ENCODE peak calls at places on chromosomes 2 and 18, in five cellular contexts. One of them, this sample, is unnamed.

GRCh38 chr18:70333757-70334156 is 44.9 kb downstream of the SOCS6 start:
- DNase-seq in T-helper 9 cell: no peak
- DNase-seq in AG09319: peak
- DNase-seq in NCI-H510A treated with DMSO at 0.1 percent for 48 hours: no peak
- DNase-seq in fibroblast of lung: peak
- DNase-seq in this sample: no peak

GRCh38 chr2:234292205-234292954 is 204.5 kb downstream of the ARL4C start:
- DNase-seq in NCI-H510A treated with DMSO at 0.1 percent for 48 hours: no peak
- DNase-seq in AG09319: no peak
- DNase-seq in fibroblast of lung: peak
- DNase-seq in T-helper 9 cell: peak
- DNase-seq in this sample: peak

GRCh38 chr2:65161551-65162100 is 31.7 kb upstream of the RAB1A start:
- DNase-seq in NCI-H510A treated with DMSO at 0.1 percent for 48 hours: no peak
- DNase-seq in fibroblast of lung: no peak
- DNase-seq in T-helper 9 cell: no peak
- DNase-seq in AG09319: no peak
- DNase-seq in this sample: no peak

GRCh38 chr18:11096839-11097750 is 52.3 kb downstream of the PIEZO2 start:
- DNase-seq in fibroblast of lung: no peak
- DNase-seq in T-helper 9 cell: no peak
- DNase-seq in AG09319: no peak
- DNase-seq in NCI-H510A treated with DMSO at 0.1 percent for 48 hours: no peak
- DNase-seq in this sample: no peak

GRCh38 chr18:48660346-48661228 is 121.8 kb downstream of the CTIF start:
- DNase-seq in NCI-H510A treated with DMSO at 0.1 percent for 48 hours: no peak
- DNase-seq in fibroblast of lung: no peak
- DNase-seq in T-helper 9 cell: no peak
- DNase-seq in AG09319: no peak
- DNase-seq in this sample: no peak

GRCh38 chr18:12394428-12394827 is 13.3 kb upstream of the PRELID3A start:
- DNase-seq in fibroblast of lung: no peak
- DNase-seq in NCI-H510A treated with DMSO at 0.1 percent for 48 hours: peak
- DNase-seq in T-helper 9 cell: no peak
- DNase-seq in AG09319: no peak
- DNase-seq in this sample: no peak

GRCh38 chr18:55206941-55207340 is 247.7 kb upstream of the CCDC68 start:
- DNase-seq in T-helper 9 cell: no peak
- DNase-seq in AG09319: no peak
- DNase-seq in fibroblast of lung: peak
- DNase-seq in NCI-H510A treated with DMSO at 0.1 percent for 48 hours: no peak
- DNase-seq in this sample: no peak

GRCh38 chr18:46601338-46601908 is 55.6 kb downstream of the LOXHD1 start:
- DNase-seq in NCI-H510A treated with DMSO at 0.1 percent for 48 hours: no peak
- DNase-seq in T-helper 9 cell: no peak
- DNase-seq in fibroblast of lung: no peak
- DNase-seq in AG09319: no peak
- DNase-seq in this sample: no peak

GRCh38 chr2:160406591-160407392 is 86.8 kb downstream of the RBMS1 start:
- DNase-seq in fibroblast of lung: peak
- DNase-seq in NCI-H510A treated with DMSO at 0.1 percent for 48 hours: peak
- DNase-seq in T-helper 9 cell: peak
- DNase-seq in AG09319: no peak
- DNase-seq in this sample: peak

GRCh38 chr2:65443509-65444200 is 11.3 kb upstream of the SPRED2 start:
- DNase-seq in AG09319: no peak
- DNase-seq in T-helper 9 cell: no peak
- DNase-seq in fibroblast of lung: no peak
- DNase-seq in NCI-H510A treated with DMSO at 0.1 percent for 48 hours: no peak
- DNase-seq in this sample: no peak

GRCh38 chr18:6683112-6683876 is 46.2 kb upstream of the ARHGAP28 start:
- DNase-seq in fibroblast of lung: no peak
- DNase-seq in T-helper 9 cell: no peak
- DNase-seq in NCI-H510A treated with DMSO at 0.1 percent for 48 hours: no peak
- DNase-seq in AG09319: no peak
- DNase-seq in this sample: no peak

GRCh38 chr2:202609381-202610145 is 25.2 kb upstream of the FAM117B start:
- DNase-seq in NCI-H510A treated with DMSO at 0.1 percent for 48 hours: no peak
- DNase-seq in AG09319: no peak
- DNase-seq in fibroblast of lung: no peak
- DNase-seq in T-helper 9 cell: no peak
- DNase-seq in this sample: no peak

GRCh38 chr18:55779461-55779710 is 191.4 kb upstream of the TCF4 start:
- DNase-seq in fibroblast of lung: no peak
- DNase-seq in AG09319: no peak
- DNase-seq in T-helper 9 cell: no peak
- DNase-seq in NCI-H510A treated with DMSO at 0.1 percent for 48 hours: no peak
- DNase-seq in this sample: no peak

GRCh38 chr18:69400976-69401474 is 337 bp downstream of the DOK6 start:
- DNase-seq in NCI-H510A treated with DMSO at 0.1 percent for 48 hours: peak
- DNase-seq in T-helper 9 cell: no peak
- DNase-seq in fibroblast of lung: peak
- DNase-seq in AG09319: no peak
- DNase-seq in this sample: no peak

GRCh38 chr18:48490641-48491040 is 48.2 kb upstream of the CTIF start:
- DNase-seq in fibroblast of lung: peak
- DNase-seq in T-helper 9 cell: no peak
- DNase-seq in AG09319: no peak
- DNase-seq in NCI-H510A treated with DMSO at 0.1 percent for 48 hours: no peak
- DNase-seq in this sample: no peak

GRCh38 chr2:234256516-234256915 is 206.0 kb downstream of the SPP2 start:
- DNase-seq in fibroblast of lung: no peak
- DNase-seq in NCI-H510A treated with DMSO at 0.1 percent for 48 hours: no peak
- DNase-seq in AG09319: no peak
- DNase-seq in T-helper 9 cell: no peak
- DNase-seq in this sample: no peak

GRCh38 chr18:79791141-79791972 is 6.4 kb upstream of the KCNG2 start:
- DNase-seq in fibroblast of lung: peak
- DNase-seq in NCI-H510A treated with DMSO at 0.1 percent for 48 hours: no peak
- DNase-seq in AG09319: peak
- DNase-seq in T-helper 9 cell: no peak
- DNase-seq in this sample: no peak

GRCh38 chr18:59900222-59901128 is 679 bp downstream of the PMAIP1 start:
- DNase-seq in NCI-H510A treated with DMSO at 0.1 percent for 48 hours: peak
- DNase-seq in fibroblast of lung: peak
- DNase-seq in AG09319: no peak
- DNase-seq in T-helper 9 cell: peak
- DNase-seq in this sample: peak

GRCh38 chr18:395481-396250 is 104.8 kb downstream of the COLEC12 start:
- DNase-seq in AG09319: peak
- DNase-seq in NCI-H510A treated with DMSO at 0.1 percent for 48 hours: no peak
- DNase-seq in fibroblast of lung: peak
- DNase-seq in T-helper 9 cell: no peak
- DNase-seq in this sample: no peak

GRCh38 chr2:168346725-168347477 is 99.5 kb upstream of the STK39 start:
- DNase-seq in AG09319: peak
- DNase-seq in fibroblast of lung: peak
- DNase-seq in NCI-H510A treated with DMSO at 0.1 percent for 48 hours: peak
- DNase-seq in T-helper 9 cell: peak
- DNase-seq in this sample: peak

GRCh38 chr2:24831736-24832421 is 38.7 kb downstream of the CENPO start:
- DNase-seq in NCI-H510A treated with DMSO at 0.1 percent for 48 hours: no peak
- DNase-seq in fibroblast of lung: no peak
- DNase-seq in AG09319: no peak
- DNase-seq in T-helper 9 cell: no peak
- DNase-seq in this sample: no peak

GRCh38 chr2:105858868-105859693 is 114.4 kb downstream of the NCK2 start:
- DNase-seq in fibroblast of lung: no peak
- DNase-seq in AG09319: no peak
- DNase-seq in T-helper 9 cell: no peak
- DNase-seq in NCI-H510A treated with DMSO at 0.1 percent for 48 hours: no peak
- DNase-seq in this sample: no peak

GRCh38 chr18:2917255-2918047 is 70.6 kb downstream of the EMILIN2 start:
- DNase-seq in fibroblast of lung: no peak
- DNase-seq in NCI-H510A treated with DMSO at 0.1 percent for 48 hours: peak
- DNase-seq in T-helper 9 cell: no peak
- DNase-seq in AG09319: no peak
- DNase-seq in this sample: no peak

GRCh38 chr2:191245869-191246531 is 796 bp downstream of the MYO1B start:
- DNase-seq in NCI-H510A treated with DMSO at 0.1 percent for 48 hours: peak
- DNase-seq in AG09319: no peak
- DNase-seq in T-helper 9 cell: peak
- DNase-seq in fibroblast of lung: peak
- DNase-seq in this sample: no peak

GRCh38 chr2:31674446-31674845 is 93.7 kb upstream of the SRD5A2 start:
- DNase-seq in NCI-H510A treated with DMSO at 0.1 percent for 48 hours: no peak
- DNase-seq in fibroblast of lung: no peak
- DNase-seq in AG09319: no peak
- DNase-seq in T-helper 9 cell: no peak
- DNase-seq in this sample: no peak

GRCh38 chr2:112541315-112542122 is 746 bp upstream of the POLR1B start:
- DNase-seq in NCI-H510A treated with DMSO at 0.1 percent for 48 hours: no peak
- DNase-seq in T-helper 9 cell: no peak
- DNase-seq in AG09319: no peak
- DNase-seq in fibroblast of lung: peak
- DNase-seq in this sample: peak

GRCh38 chr2:43127208-43127940 is 99.0 kb downstream of the ZFP36L2 start:
- DNase-seq in T-helper 9 cell: peak
- DNase-seq in AG09319: no peak
- DNase-seq in NCI-H510A treated with DMSO at 0.1 percent for 48 hours: no peak
- DNase-seq in fibroblast of lung: no peak
- DNase-seq in this sample: peak

GRCh38 chr2:30113617-30114293 is 33.1 kb upstream of the YPEL5 start:
- DNase-seq in AG09319: peak
- DNase-seq in T-helper 9 cell: no peak
- DNase-seq in NCI-H510A treated with DMSO at 0.1 percent for 48 hours: no peak
- DNase-seq in fibroblast of lung: peak
- DNase-seq in this sample: no peak

GRCh38 chr2:159921752-159922404 is 123.9 kb upstream of the CD302 start:
- DNase-seq in T-helper 9 cell: peak
- DNase-seq in fibroblast of lung: peak
- DNase-seq in AG09319: no peak
- DNase-seq in NCI-H510A treated with DMSO at 0.1 percent for 48 hours: no peak
- DNase-seq in this sample: peak

This sample was measured in CD4-positive, alpha-beta T cell.